ENCODE peak calls at places on chromosomes 11 and 22, in five cellular contexts. Z is K562, I is H1, Y is GM12878, R is SK-N-SH. S is an unnamed sample.

GRCh38 chr11:3014314-3014938 is 22.3 kb upstream of the NAP1L4 start:
- DNase-seq in R (no peak), Y (no peak), Z (no peak), I (no peak), S (no peak)

GRCh38 chr11:30295178-30295885 is 27.6 kb upstream of the ARL14EP start:
- DNase-seq in I (no peak), Y (no peak), R (no peak), Z (no peak), S (no peak)

GRCh38 chr11:99589771-99590170 is 569.0 kb downstream of the CNTN5 start:
- DNase-seq in I (no peak), Z (no peak), Y (no peak), R (no peak), S (no peak)

GRCh38 chr22:39205344-39206021 is 39.3 kb downstream of the PDGFB start:
- DNase-seq in R (no peak), I (no peak), Y (no peak), Z (peak; percentile 61), S (peak; percentile 50)

GRCh38 chr22:48368975-48369525 is 1458.6 kb downstream of the BRD1 start:
- DNase-seq in Y (no peak), I (peak; percentile 54), Z (no peak), R (no peak), S (no peak)

GRCh38 chr11:74701351-74701750 is 29.9 kb downstream of the CHRDL2 start:
- DNase-seq in R (no peak), Z (peak; percentile 73), Y (no peak), I (peak; percentile 78), S (no peak)

GRCh38 chr11:104320956-104321355 is 157.0 kb upstream of the PDGFD start:
- DNase-seq in I (no peak), R (no peak), Y (no peak), Z (no peak), S (no peak)

GRCh38 chr11:48012051-48012391 is 31.7 kb downstream of the PTPRJ start:
- DNase-seq in R (no peak), Z (no peak), I (no peak), Y (no peak), S (no peak)

GRCh38 chr22:29700206-29700948 is 19.4 kb upstream of the CABP7 start:
- DNase-seq in Z (no peak), I (no peak), Y (no peak), R (no peak), S (no peak)

GRCh38 chr11:29343465-29344333 is 673.1 kb downstream of the KCNA4 start:
- DNase-seq in Z (peak; percentile 55), I (peak; percentile 86), Y (no peak), R (peak; percentile 36), S (no peak)

GRCh38 chr11:74925281-74925680 is 23.6 kb downstream of the XRRA1 start:
- DNase-seq in R (no peak), Y (no peak), Z (no peak), I (no peak), S (no peak)

GRCh38 chr11:126282361-126282741 is 542 bp upstream of the TIRAP start:
- DNase-seq in Z (no peak), R (peak; percentile 81), Y (no peak), I (peak; percentile 64), S (no peak)

GRCh38 chr11:126403658-126404057 is 48.2 kb downstream of the ST3GAL4 start:
- DNase-seq in Y (peak; percentile 40), R (no peak), I (no peak), Z (no peak), S (peak; percentile 51)

GRCh38 chr22:21775061-21775460 is 39.5 kb upstream of the YPEL1 start:
- DNase-seq in R (no peak), I (no peak), Z (no peak), Y (no peak), S (no peak)

GRCh38 chr22:44942979-44943700 is 66.7 kb downstream of the PHF21B start:
- DNase-seq in I (no peak), Y (no peak), R (no peak), Z (no peak), S (no peak)

GRCh38 chr11:71568707-71569349 is 3.5 kb downstream of the KRTAP5-10 start:
- DNase-seq in Y (no peak), I (no peak), R (peak; percentile 55), Z (no peak), S (no peak)

GRCh38 chr11:121965330-121965729 is 150.7 kb downstream of the BLID start:
- DNase-seq in I (no peak), R (no peak), Z (no peak), Y (no peak), S (no peak)

GRCh38 chr22:29205598-29206371 is at the start of gene EMID1:
- DNase-seq in R (peak; percentile 90), Y (no peak), Z (peak; percentile 54), I (peak; percentile 77), S (no peak)

GRCh38 chr22:30286813-30287625 is 2.3 kb downstream of the CASTOR1 start:
- DNase-seq in Y (no peak), Z (peak; percentile 78), I (peak; percentile 98), R (peak; percentile 85), S (peak; percentile 78)

GRCh38 chr11:59678118-59678812 is 9.4 kb upstream of the PATL1 start:
- DNase-seq in Z (no peak), R (no peak), I (no peak), Y (no peak), S (no peak)

GRCh38 chr22:23767303-23767672 is 484 bp downstream of the CHCHD10 start:
- DNase-seq in R (no peak), Y (no peak), Z (no peak), I (no peak), S (no peak)

GRCh38 chr11:6111635-6112034 is 4.2 kb downstream of the OR56B4 start:
- DNase-seq in Z (no peak), R (no peak), I (no peak), Y (no peak), S (no peak)

GRCh38 chr11:4087551-4087950 is 7.0 kb upstream of the RRM1 start:
- DNase-seq in Y (no peak), I (no peak), Z (no peak), R (no peak), S (no peak)

GRCh38 chr11:62148271-62148980 is 24.6 kb downstream of the INCENP start:
- DNase-seq in Z (no peak), R (no peak), Y (no peak), I (no peak), S (no peak)

GRCh38 chr22:32957093-32957835 is 100.9 kb downstream of the SYN3 start:
- DNase-seq in R (peak; percentile 66), Y (no peak), Z (no peak), I (no peak), S (no peak)

GRCh38 chr22:23183107-23183698 is 2.9 kb downstream of the BCR start:
- DNase-seq in R (peak; percentile 80), I (peak; percentile 71), Y (no peak), Z (peak; percentile 97), S (no peak)

GRCh38 chr11:94885133-94885532 is 88.2 kb downstream of the CWC15 start:
- DNase-seq in I (no peak), R (no peak), Y (peak; percentile 31), Z (no peak), S (no peak)

DNA sequence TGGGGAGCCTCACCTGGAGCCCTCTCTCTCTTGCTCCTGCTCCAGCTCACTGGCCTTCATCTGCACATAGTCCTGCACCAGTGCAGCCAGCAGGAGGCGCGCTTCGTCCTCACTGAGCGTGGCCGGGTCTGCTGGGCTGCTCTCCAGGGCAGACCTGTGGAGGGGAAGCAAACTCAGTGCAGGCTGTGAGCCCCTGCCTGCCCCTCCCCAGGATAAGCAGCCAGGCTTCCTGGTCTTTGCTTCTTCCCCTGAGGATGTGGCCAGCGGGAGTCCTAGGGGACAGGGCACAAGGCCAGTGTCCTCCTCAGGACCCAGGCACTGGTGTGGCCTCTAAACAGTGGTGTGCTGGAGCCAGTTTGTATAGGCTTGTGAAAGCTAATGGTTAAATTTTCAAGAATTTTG is 2.2 kb downstream of the CALCA start:
- DNase-seq in R (peak; percentile 68), I (peak; percentile 95), Y (no peak), Z (peak; percentile 67), S (no peak)
- TF ChIP-seq TAF1 in R (no peak), I (no peak), Y (no peak), Z (no peak), S (no peak)

GRCh38 chr11:27064086-27064485 is 23.5 kb downstream of the BBOX1 start:
- DNase-seq in Y (no peak), R (no peak), Z (no peak), I (no peak), S (no peak)

GRCh38 chr11:27058456-27058855 is 17.8 kb downstream of the BBOX1 start:
- DNase-seq in Y (no peak), Z (no peak), I (no peak), R (no peak), S (no peak)

GRCh38 chr11:27055065-27055682 is 14.6 kb downstream of the BBOX1 start:
- DNase-seq in R (no peak), Z (no peak), Y (no peak), I (no peak), S (no peak)

GRCh38 chr11:27061078-27061477 is 20.5 kb downstream of the BBOX1 start:
- DNase-seq in R (no peak), I (no peak), Y (no peak), Z (no peak), S (no peak)

GRCh38 chr11:27059431-27059830 is 18.8 kb downstream of the BBOX1 start:
- DNase-seq in R (no peak), Z (no peak), Y (no peak), I (no peak), S (no peak)
- TF ChIP-seq POLR2AphosphoS5 in R (no peak), Z (no peak), Y (no peak), I (no peak), S (no peak)

DNA sequence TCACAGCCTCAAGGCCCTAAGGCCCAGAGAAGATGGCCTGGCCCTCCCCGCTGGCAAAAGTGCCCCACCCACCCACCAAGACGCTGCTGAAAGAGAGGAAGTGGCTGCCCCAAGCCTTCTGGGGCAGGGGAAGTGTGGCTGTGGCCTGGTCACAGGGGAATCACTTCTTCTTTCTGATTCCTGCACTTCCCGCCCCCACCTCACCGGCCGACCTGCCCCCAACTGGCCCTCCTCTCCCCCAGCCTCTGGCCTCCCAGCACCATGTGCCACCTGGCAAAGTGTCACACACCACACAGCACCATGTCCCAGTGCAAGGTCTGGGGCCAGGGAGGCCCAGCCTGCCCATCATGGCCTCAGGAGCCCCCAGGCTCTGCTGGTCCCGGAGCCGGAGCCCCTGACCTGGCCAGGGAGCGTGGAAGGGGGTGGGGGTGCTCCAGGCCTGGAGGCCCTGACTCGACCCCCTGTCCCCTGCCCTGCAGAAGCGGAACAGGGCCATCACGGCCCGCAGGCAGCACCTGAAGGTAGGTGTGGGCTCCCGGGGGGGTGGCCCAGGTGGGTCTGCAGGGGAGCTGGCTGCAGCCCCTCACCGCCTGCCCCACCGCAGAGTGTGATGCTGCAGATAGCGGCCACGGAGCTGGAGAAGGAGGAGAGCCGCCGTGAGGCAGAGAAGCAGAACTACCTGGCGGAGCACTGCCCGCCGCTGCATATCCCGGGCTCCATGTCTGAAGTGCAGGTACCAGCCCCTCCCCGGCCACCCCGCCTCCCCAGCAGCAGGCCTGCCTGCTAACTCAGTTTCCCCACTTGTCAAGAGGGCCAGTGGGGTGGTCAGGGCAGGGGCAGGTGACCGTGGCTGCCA is 1.4 kb downstream of the TNNI2 start:
- DNase-seq in Y (no peak), I (no peak), Z (no peak), R (no peak), S (peak; percentile 79)
- TF ChIP-seq TAF1 in Y (no peak), I (no peak), Z (no peak), R (no peak), S (no peak)

GRCh38 chr11:86999859-87000753 is 37.6 kb upstream of the TMEM135 start:
- DNase-seq in R (peak; percentile 36), Y (no peak), Z (peak; percentile 96), I (no peak), S (no peak)
- TF ChIP-seq POLR2AphosphoS5 in R (no peak), Y (no peak), Z (peak; percentile 88), I (no peak), S (no peak)

S was measured in GM12892.